ENCODE peak calls at places on chromosomes 6 and 20, in six cellular contexts. D is CD4-positive, alpha-beta memory T cell; O is fibroblast of villous mesenchyme; E is D721Med; J is skeletal muscle cell; Z is GM06990. G is an unnamed sample.

GRCh38 chr6:89941847-89942497 is 47.7 kb downstream of the GJA10 start:
- DNase-seq in E (no peak), O (no peak), J (no peak), Z (no peak), D (no peak), G (no peak)

GRCh38 chr6:138310294-138310693 is 67.4 kb upstream of the SMIM28 start:
- DNase-seq in Z (no peak), D (no peak), O (peak), E (no peak), J (peak), G (no peak)

GRCh38 chr6:139708342-139709199 is 334.1 kb upstream of the CITED2 start:
- DNase-seq in E (no peak), J (peak), D (no peak), Z (no peak), O (peak), G (no peak)

GRCh38 chr20:57743450-57744095 is 33.8 kb upstream of the PMEPA1 start:
- DNase-seq in E (no peak), Z (no peak), O (no peak), J (no peak), D (no peak), G (no peak)

GRCh38 chr6:163415176-163415619 is 680 bp downstream of the QKI start:
- DNase-seq in E (no peak), Z (peak), D (peak), J (no peak), O (no peak), G (no peak)

GRCh38 chr6:146990821-146991798 is 213.1 kb upstream of the STXBP5 start:
- DNase-seq in J (peak), E (no peak), D (no peak), Z (no peak), O (peak), G (no peak)

GRCh38 chr6:3348821-3349220 is 90.1 kb downstream of the PSMG4 start:
- DNase-seq in O (no peak), Z (no peak), J (no peak), D (no peak), E (no peak), G (no peak)

GRCh38 chr20:34537651-34538050 is 20.9 kb upstream of the MAP1LC3A start:
- DNase-seq in J (no peak), Z (no peak), O (no peak), D (no peak), E (no peak), G (no peak)

GRCh38 chr6:132190815-132191175 is 210.5 kb downstream of the MOXD1 start:
- DNase-seq in E (no peak), O (peak), D (no peak), J (peak), Z (no peak), G (no peak)

GRCh38 chr20:62063981-62064787 is 1.5 kb downstream of the TAF4 start:
- DNase-seq in D (no peak), E (no peak), O (no peak), J (no peak), Z (no peak), G (no peak)

GRCh38 chr20:43658068-43658722 is 8.7 kb upstream of the MYBL2 start:
- DNase-seq in J (no peak), O (no peak), Z (no peak), D (peak), E (no peak), G (no peak)

GRCh38 chr20:11792229-11792953 is 125.3 kb upstream of the BTBD3 start:
- DNase-seq in J (no peak), Z (no peak), D (no peak), O (no peak), E (no peak), G (no peak)

GRCh38 chr6:151229401-151230276 is 10.1 kb upstream of the AKAP12 start:
- DNase-seq in E (no peak), Z (no peak), J (no peak), D (no peak), O (no peak), G (no peak)

GRCh38 chr6:123352279-123352678 is 284.5 kb downstream of the TRDN start:
- DNase-seq in O (no peak), Z (no peak), D (no peak), E (no peak), J (no peak), G (no peak)

GRCh38 chr20:3349786-3350185 is 57.7 kb downstream of the DNAAF9 start:
- DNase-seq in E (no peak), Z (no peak), O (no peak), D (no peak), J (no peak), G (no peak)

GRCh38 chr6:53710788-53711187 is 45.2 kb upstream of the KLHL31 start:
- DNase-seq in E (no peak), O (no peak), J (no peak), Z (no peak), D (no peak), G (no peak)

GRCh38 chr6:31639449-31639861 is 13.0 kb downstream of the BAG6 start:
- DNase-seq in E (no peak), D (no peak), J (no peak), O (no peak), Z (no peak), G (no peak)

GRCh38 chr6:105985098-105985815 is 100.9 kb upstream of the PRDM1 start:
- DNase-seq in E (no peak), Z (no peak), J (no peak), O (peak), D (no peak), G (no peak)

GRCh38 chr20:846894-847278 is 13.4 kb downstream of the FAM110A start:
- DNase-seq in Z (peak), J (no peak), E (no peak), D (peak), O (no peak), G (no peak)

GRCh38 chr6:161554883-161555282 is 281.0 kb upstream of the AGPAT4 start:
- DNase-seq in J (no peak), D (no peak), O (peak), E (no peak), Z (no peak), G (no peak)

GRCh38 chr6:75449625-75450206 is 43.9 kb downstream of the FILIP1 start:
- DNase-seq in Z (no peak), J (no peak), O (peak), E (no peak), D (no peak), G (no peak)

GRCh38 chr20:24627291-24627690 is 157.9 kb downstream of the SYNDIG1 start:
- DNase-seq in O (no peak), Z (no peak), D (no peak), E (no peak), J (no peak), G (no peak)